ENCODE peak calls at places on chromosomes 11 and 22, in six cellular contexts. W is kidney epithelial cell, M is breast epithelium, N is hepatic stellate cell, Q is AML-193, T is progenitor cell of endocrine pancreas. H is an unnamed sample.

GRCh38 chr22:41563051-41563711 is 2.4 kb downstream of the CSDC2 start:
- DNase-seq in W (peak), M (no peak), N (peak), Q (no peak), T (no peak), H (no peak)

GRCh38 chr11:66891849-66892660 is 35.2 kb downstream of the LRFN4 start:
- DNase-seq in W (peak), M (no peak), N (peak), Q (peak), T (no peak), H (peak)

GRCh38 chr22:35218079-35218478 is 39.2 kb upstream of the HMGXB4 start:
- DNase-seq in W (no peak), M (no peak), N (no peak), Q (no peak), T (no peak), H (no peak)

GRCh38 chr11:35711173-35711910 is 48.8 kb downstream of the TRIM44 start:
- DNase-seq in W (no peak), M (no peak), N (no peak), Q (no peak), T (no peak), H (no peak)

GRCh38 chr11:74719011-74719410 is 12.2 kb downstream of the CHRDL2 start:
- DNase-seq in W (no peak), M (no peak), N (no peak), Q (no peak), T (no peak), H (no peak)

GRCh38 chr11:61749607-61750217 is 2.7 kb upstream of the MYRF start:
- DNase-seq in W (no peak), M (no peak), N (no peak), Q (no peak), T (no peak), H (peak)

GRCh38 chr22:46056169-46057041 is 79.4 kb upstream of the WNT7B start:
- DNase-seq in W (no peak), M (peak), N (no peak), Q (no peak), T (no peak), H (no peak)

GRCh38 chr11:19577849-19578619 is 134.6 kb upstream of the NAV2 start:
- DNase-seq in W (no peak), M (no peak), N (peak), Q (no peak), T (no peak), H (no peak)